ENCODE peak calls at places on chromosome 13, in ten cellular contexts. H is left ventricle myocardium inferior, D is H1, P is MCF 10A, N is neural crest cell, J is heart right ventricle, G is A673, I is AG04449, C is H9, B is adrenal gland. F is an unnamed sample.

GRCh38 chr13:48299591-48299990 is 4.0 kb upstream of the RB1 start:
- DNase-seq in H (no peak), D (no peak), P (no peak), N (no peak), J (no peak), G (no peak), I (no peak), C (no peak), B (no peak), F (no peak)

GRCh38 chr13:50075619-50076097 is 60.4 kb downstream of the KCNRG start:
- DNase-seq in H (no peak), D (no peak), P (peak; percentile 47), N (no peak), J (no peak), G (no peak), I (no peak), C (no peak), B (no peak), F (no peak)

GRCh38 chr13:99288069-99288468 is 19.1 kb downstream of the GPR183 start:
- DNase-seq in H (no peak), D (no peak), P (peak; percentile 41), N (no peak), J (no peak), G (no peak), I (no peak), C (no peak), B (no peak), F (no peak)

GRCh38 chr13:61777902-61778301 is 362.3 kb upstream of the PCDH20 start:
- DNase-seq in H (no peak), D (no peak), P (no peak), N (no peak), J (no peak), G (peak; percentile 90), I (no peak), C (no peak), B (no peak), F (no peak)

GRCh38 chr13:25391932-25392331 is 20.2 kb downstream of the ATP8A2 start:
- DNase-seq in H (no peak), D (no peak), P (no peak), N (no peak), J (no peak), G (no peak), I (no peak), C (no peak), B (no peak), F (no peak)

GRCh38 chr13:24842533-24843278 is 78.7 kb downstream of the RNF17 start:
- DNase-seq in H (no peak), D (no peak), P (peak; percentile 71), N (no peak), J (no peak), G (peak; percentile 12), I (no peak), C (no peak), B (no peak), F (peak; percentile 4)

GRCh38 chr13:91078093-91078679 is 269.3 kb upstream of the MIR17HG start:
- DNase-seq in H (no peak), D (no peak), P (peak; percentile 36), N (no peak), J (no peak), G (peak; percentile 29), I (no peak), C (no peak), B (no peak), F (no peak)

GRCh38 chr13:30111810-30112209 is 195.5 kb downstream of the KATNAL1 start:
- DNase-seq in H (no peak), D (no peak), P (peak; percentile 13), N (no peak), J (no peak), G (peak; percentile 50), I (no peak), C (peak; percentile 54), B (no peak), F (no peak)

GRCh38 chr13:77737583-77738200 is 40.2 kb downstream of the SLAIN1 start:
- DNase-seq in H (no peak), D (no peak), P (no peak), N (no peak), J (no peak), G (no peak), I (no peak), C (no peak), B (no peak), F (no peak)

GRCh38 chr13:81770868-81771505 is 1430.1 kb upstream of the SPRY2 start:
- DNase-seq in H (no peak), D (no peak), P (no peak), N (no peak), J (no peak), G (no peak), I (no peak), C (no peak), B (no peak), F (no peak)

GRCh38 chr13:109541081-109541480 is 245.3 kb downstream of the IRS2 start:
- DNase-seq in H (no peak), D (no peak), P (no peak), N (no peak), J (no peak), G (no peak), I (no peak), C (no peak), B (no peak), F (no peak)

GRCh38 chr13:86464193-86464592 is 665.0 kb upstream of the SLITRK6 start:
- DNase-seq in H (no peak), D (no peak), P (peak; percentile 43), N (no peak), J (no peak), G (peak; percentile 21), I (no peak), C (no peak), B (no peak), F (no peak)

GRCh38 chr13:49370390-49370789 is 73.5 kb downstream of the CAB39L start:
- DNase-seq in H (no peak), D (no peak), P (no peak), N (no peak), J (no peak), G (no peak), I (no peak), C (no peak), B (no peak), F (no peak)

GRCh38 chr13:110179116-110179857 is 127.7 kb downstream of the COL4A1 start:
- DNase-seq in H (no peak), D (no peak), P (no peak), N (no peak), J (no peak), G (no peak), I (no peak), C (no peak), B (no peak), F (no peak)

GRCh38 chr13:30865131-30866009 is 40.7 kb upstream of the MEDAG start:
- DNase-seq in H (peak; percentile 74), D (peak; percentile 70), P (peak; percentile 89), N (peak; percentile 61), J (peak; percentile 67), G (peak; percentile 91), I (peak; percentile 86), C (peak; percentile 83), B (peak; percentile 94), F (peak; percentile 86)

GRCh38 chr13:97334690-97335089 is 99.3 kb upstream of the RAP2A start:
- DNase-seq in H (no peak), D (no peak), P (no peak), N (no peak), J (no peak), G (no peak), I (no peak), C (no peak), B (no peak), F (no peak)
- TF ChIP-seq CTCF in H (no peak), D (no peak), P (no peak), N (no peak), J (no peak), G (no peak), I (no peak), C (no peak), B (no peak), F (no peak)

GRCh38 chr13:39915418-39915817 is 260.0 kb downstream of the COG6 start:
- DNase-seq in H (no peak), D (no peak), P (peak; percentile 5), N (no peak), J (no peak), G (no peak), I (no peak), C (no peak), B (no peak), F (no peak)
- TF ChIP-seq CTCF in H (no peak), D (no peak), P (no peak), N (no peak), J (no peak), G (no peak), I (no peak), C (no peak), B (no peak), F (no peak)

DNA sequence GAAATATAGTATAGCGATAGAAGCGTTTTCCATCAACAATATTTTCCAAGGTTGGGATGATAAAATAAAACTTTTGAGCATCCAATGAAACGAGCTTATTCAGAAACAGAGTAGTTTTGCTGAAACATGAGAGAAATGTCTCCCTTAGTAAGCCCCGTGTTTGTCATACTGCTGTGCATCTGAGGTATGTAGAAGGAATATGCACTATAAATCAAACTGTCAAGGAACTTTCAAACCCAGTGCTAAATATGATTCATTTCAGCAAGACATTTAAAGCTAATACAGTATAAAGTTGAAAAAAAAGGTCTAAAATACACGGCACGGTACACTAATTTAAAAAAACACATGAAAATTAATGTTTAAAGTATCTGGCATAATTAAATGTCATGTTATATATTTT is 546.2 kb downstream of the SLITRK5 start:
- DNase-seq in H (no peak), D (no peak), P (no peak), N (no peak), J (no peak), G (peak; percentile 1), I (no peak), C (no peak), B (no peak), F (no peak)
- TF ChIP-seq CTCF in H (no peak), D (no peak), P (no peak), N (no peak), J (no peak), G (no peak), I (no peak), C (no peak), B (no peak), F (no peak)

DNA sequence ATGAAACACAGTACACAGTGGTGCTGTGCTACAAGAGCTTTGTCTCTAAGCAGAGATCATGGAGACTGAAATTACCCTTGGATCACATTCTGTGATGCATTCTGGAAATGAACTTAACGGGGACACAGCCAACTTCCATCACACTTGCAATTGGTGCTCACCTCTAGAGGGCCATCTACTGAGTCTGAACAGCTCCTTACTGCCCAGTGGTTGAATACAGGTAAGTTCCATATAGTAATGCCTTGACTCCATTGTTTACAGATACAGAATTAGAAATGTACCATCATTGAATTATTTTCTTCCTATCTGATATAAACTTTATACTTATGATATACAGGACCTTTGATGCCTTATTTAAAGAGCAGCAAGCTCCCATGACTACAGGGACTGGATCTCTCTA is 686.4 kb downstream of the PCDH9 start:
- DNase-seq in H (no peak), D (no peak), P (no peak), N (no peak), J (no peak), G (no peak), I (no peak), C (peak; percentile 37), B (no peak), F (no peak)
- TF ChIP-seq CTCF in H (no peak), D (peak; percentile 66), P (no peak), N (no peak), J (no peak), G (peak; percentile 28), I (no peak), C (peak; percentile 60), B (no peak), F (peak; percentile 23)

GRCh38 chr13:96984061-96984508 is 10.2 kb downstream of the OXGR1 start:
- DNase-seq in H (no peak), D (no peak), P (no peak), N (no peak), J (no peak), G (peak; percentile 20), I (no peak), C (peak; percentile 53), B (peak; percentile 89), F (no peak)
- TF ChIP-seq CTCF in H (peak; percentile 50), D (peak; percentile 21), P (no peak), N (peak; percentile 63), J (peak; percentile 14), G (peak; percentile 39), I (no peak), C (peak; percentile 60), B (peak; percentile 43), F (peak; percentile 25)

F was measured in HFFc6.